ENCODE peak calls at places on chromosomes 6 and 20, in seven cellular contexts. A, Y, J, L, I, C and B are unnamed samples.

GRCh38 chr20:56359212-56360132 is 698 bp downstream of the FAM210B start:
- DNase-seq in Y (peak), J (no peak), L (no peak), A (no peak), I (peak), C (peak), B (peak)

GRCh38 chr6:128118401-128118800 is 217.5 kb upstream of the THEMIS start:
- DNase-seq in C (no peak), L (no peak), Y (no peak), A (no peak), I (no peak), J (no peak), B (no peak)

GRCh38 chr20:17625246-17626051 is 55.6 kb downstream of the DSTN start:
- DNase-seq in L (no peak), I (no peak), J (no peak), Y (peak), A (peak), C (no peak), B (no peak)

GRCh38 chr20:47500554-47500953 is 1.1 kb upstream of the NCOA3 start:
- DNase-seq in J (no peak), C (no peak), A (no peak), I (no peak), L (peak), Y (no peak), B (no peak)

GRCh38 chr20:38083338-38084048 is 49.9 kb downstream of the RPRD1B start:
- DNase-seq in Y (no peak), L (no peak), I (no peak), A (no peak), C (no peak), J (no peak), B (no peak)

GRCh38 chr6:150531957-150532356 is 67.7 kb upstream of the PLEKHG1 start:
- DNase-seq in A (no peak), Y (no peak), J (no peak), I (no peak), C (no peak), L (no peak), B (no peak)

GRCh38 chr20:46438156-46438750 is 31.8 kb upstream of the ELMO2 start:
- DNase-seq in I (no peak), L (peak), A (no peak), Y (peak), J (no peak), C (peak), B (peak)

GRCh38 chr20:7984192-7984591 is 35.4 kb downstream of the TMX4 start:
- DNase-seq in A (no peak), C (no peak), L (no peak), Y (no peak), I (peak), J (no peak), B (no peak)

DNA sequence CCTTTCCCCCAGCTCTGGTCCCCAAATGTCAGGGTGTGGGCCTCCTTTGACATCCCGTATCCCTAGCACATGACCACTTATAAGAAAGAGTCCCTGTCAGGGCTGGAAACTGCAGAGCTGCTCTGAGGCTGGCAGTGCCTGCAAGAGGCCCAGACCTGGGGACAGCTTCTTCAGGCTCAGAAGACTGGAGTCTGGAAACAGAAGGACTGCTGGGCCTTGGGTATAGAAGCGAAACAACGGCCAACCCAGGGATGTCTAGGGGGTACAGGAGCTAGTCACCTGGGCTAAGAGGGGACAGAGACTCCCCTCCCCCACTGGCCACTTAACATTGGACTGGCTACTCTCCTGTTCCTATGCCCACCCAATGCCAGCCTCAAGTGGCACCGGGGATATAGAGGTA is 4.7 kb downstream of the SCUBE3 start:
- DNase-seq in I (no peak), L (no peak), A (no peak), Y (no peak), C (no peak), J (no peak), B (no peak)
- TF ChIP-seq TAF1 in I (no peak), L (no peak), A (no peak), Y (no peak), C (no peak), J (no peak), B (no peak)

GRCh38 chr6:36094786-36095496 is 35.4 kb upstream of the MAPK13 start:
- DNase-seq in L (peak), A (peak), C (peak), Y (peak), J (peak), I (peak), B (peak)
- TF ChIP-seq POLR2AphosphoS5 in L (no peak), A (no peak), C (peak), Y (no peak), J (no peak), I (no peak), B (no peak)

GRCh38 chr6:36674942-36675341 is 3.6 kb upstream of the CDKN1A start:
- DNase-seq in C (no peak), I (no peak), J (no peak), A (no peak), L (no peak), Y (no peak), B (no peak)
- TF ChIP-seq TAF1 in C (no peak), I (no peak), J (no peak), A (no peak), L (no peak), Y (no peak), B (no peak)

DNA sequence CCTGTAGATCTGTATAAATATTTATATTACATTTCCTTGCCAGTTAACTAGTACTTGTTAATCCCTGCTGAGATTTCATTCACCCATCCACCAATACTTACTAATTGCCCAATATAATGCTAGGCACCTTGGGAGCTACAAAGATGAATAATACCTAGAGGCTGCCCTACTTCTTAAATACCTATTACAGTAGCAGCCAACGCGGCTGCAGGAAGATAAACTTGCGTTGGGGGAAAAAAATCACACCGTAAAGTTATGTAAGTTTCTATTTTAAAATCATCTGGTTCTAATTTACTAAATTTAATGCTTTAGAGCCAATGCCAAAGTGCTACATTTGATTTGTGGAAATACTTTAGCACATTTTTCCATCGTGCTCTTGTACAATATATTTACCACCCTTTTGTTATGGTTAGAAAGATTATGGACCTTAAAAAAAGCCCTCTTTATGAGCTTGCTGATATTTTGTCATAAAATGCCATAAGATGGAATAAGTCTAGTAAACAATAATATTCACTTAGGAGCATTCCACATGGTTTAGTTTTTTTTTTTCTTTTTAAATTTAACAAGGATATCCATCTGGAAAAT is 13.0 kb upstream of the NEDD9 start:
- DNase-seq in Y (no peak), A (no peak), I (no peak), J (no peak), L (no peak), C (no peak), B (no peak)
- TF ChIP-seq POLR2AphosphoS5 in Y (no peak), A (no peak), I (no peak), J (no peak), L (no peak), C (no peak), B (no peak)

GRCh38 chr20:43430265-43430664 is 27.4 kb upstream of the SRSF6 start:
- DNase-seq in A (no peak), C (no peak), I (peak), L (no peak), J (no peak), Y (no peak), B (no peak)
- TF ChIP-seq TAF1 in A (no peak), C (no peak), I (no peak), L (no peak), J (no peak), Y (no peak), B (no peak)

GRCh38 chr20:49659096-49659495 is 54.6 kb downstream of the B4GALT5 start:
- DNase-seq in Y (no peak), I (no peak), C (no peak), J (no peak), A (no peak), L (no peak), B (no peak)

GRCh38 chr20:49656304-49656703 is 57.4 kb downstream of the B4GALT5 start:
- DNase-seq in C (no peak), J (no peak), Y (no peak), A (no peak), L (no peak), I (no peak), B (no peak)

GRCh38 chr20:49653925-49654324 is 59.8 kb downstream of the B4GALT5 start:
- DNase-seq in Y (no peak), A (no peak), C (no peak), J (no peak), L (no peak), I (no peak), B (no peak)

GRCh38 chr20:49658508-49658907 is 55.2 kb downstream of the B4GALT5 start:
- DNase-seq in J (no peak), I (no peak), Y (no peak), C (no peak), A (no peak), L (no peak), B (no peak)

DNA sequence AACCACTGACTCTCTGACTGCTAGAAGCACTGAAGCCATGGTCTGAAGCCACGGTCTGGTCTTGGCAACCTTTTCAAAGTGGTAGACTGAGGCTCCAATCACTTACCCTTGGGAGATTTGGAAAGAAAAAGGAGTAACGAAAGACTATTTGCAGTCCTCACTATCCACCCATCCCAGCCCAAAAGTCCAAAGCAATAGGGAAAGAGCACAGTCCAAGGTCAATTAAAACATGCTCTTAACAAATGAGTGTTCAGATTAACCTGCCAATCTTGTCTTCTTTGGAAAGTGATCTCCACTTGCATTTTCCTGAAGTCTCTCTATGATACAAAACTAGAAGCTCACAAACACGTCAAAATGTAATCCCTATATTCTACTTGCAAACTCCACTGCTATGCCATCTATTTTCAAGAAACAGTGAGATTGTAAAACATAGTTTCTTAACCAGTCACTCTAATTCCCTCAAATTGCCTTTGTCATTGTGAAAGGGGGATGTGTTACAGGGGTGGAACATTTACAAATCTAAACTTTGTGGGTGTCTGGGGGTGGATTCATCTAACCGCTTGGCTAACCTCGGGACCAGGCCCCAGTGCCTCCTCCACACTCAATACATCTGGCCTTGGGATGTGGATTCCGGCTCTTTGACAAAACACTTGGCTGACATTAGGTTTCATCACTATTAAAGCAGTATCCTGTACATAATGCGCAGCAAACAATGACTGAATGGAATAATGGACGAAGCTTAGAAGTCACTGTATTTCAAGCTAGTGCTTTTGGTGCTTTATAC is 56.4 kb downstream of the B4GALT5 start:
- DNase-seq in Y (no peak), L (no peak), J (no peak), C (no peak), A (no peak), I (no peak), B (no peak)
- TF ChIP-seq POLR2AphosphoS5 in Y (no peak), L (no peak), J (no peak), C (no peak), A (no peak), I (no peak), B (no peak)

DNA sequence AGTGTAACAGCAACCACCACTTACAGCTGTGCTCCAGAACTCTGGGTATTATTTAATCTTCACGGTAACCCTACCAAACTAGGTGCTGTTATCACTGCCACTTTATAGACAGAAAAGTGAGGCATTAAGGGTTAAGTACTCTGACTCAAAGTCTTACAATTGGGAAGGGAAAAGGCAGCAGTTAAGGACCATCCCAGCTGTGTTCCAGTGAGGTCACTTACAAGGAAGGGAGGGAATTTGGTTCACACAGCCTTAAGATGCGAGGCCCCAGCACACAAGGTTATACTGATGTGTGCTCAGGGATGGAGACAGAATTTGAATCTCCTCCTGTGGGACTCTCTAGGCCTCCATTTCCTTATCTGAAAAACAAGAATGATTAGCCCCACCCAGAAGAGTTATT is 46.7 kb downstream of the TRERF1 start:
- DNase-seq in Y (no peak), J (no peak), A (no peak), L (no peak), C (no peak), I (no peak), B (no peak)
- TF ChIP-seq TAF1 in Y (no peak), J (no peak), A (no peak), L (no peak), C (no peak), I (no peak), B (no peak)

GRCh38 chr6:159590794-159591193 is 102.2 kb downstream of the SOD2 start:
- DNase-seq in J (no peak), I (no peak), C (no peak), L (no peak), A (no peak), Y (no peak), B (no peak)
- TF ChIP-seq POLR2AphosphoS5 in J (no peak), I (no peak), C (no peak), L (no peak), A (no peak), Y (no peak), B (no peak)